ENCODE peak calls at places on chromosomes 1 and 21, in eight cellular contexts. One of them, this sample, is unnamed.

GRCh38 chr1:167065481-167065880 is 24.7 kb downstream of the GPA33 start:
- DNase-seq in colonic mucosa: peak; percentile 89
- DNase-seq in tibial nerve: no peak
- DNase-seq in body of pancreas: no peak
- DNase-seq in left ventricle myocardium inferior: no peak
- DNase-seq in K562: no peak
- DNase-seq in uterus: no peak
- DNase-seq in RWPE2: no peak
- DNase-seq in this sample: no peak

GRCh38 chr1:59172693-59173092 is 124.2 kb upstream of the FGGY start:
- DNase-seq in colonic mucosa: no peak
- DNase-seq in tibial nerve: no peak
- DNase-seq in body of pancreas: no peak
- DNase-seq in left ventricle myocardium inferior: no peak
- DNase-seq in K562: no peak
- DNase-seq in uterus: no peak
- DNase-seq in RWPE2: no peak
- DNase-seq in this sample: no peak

GRCh38 chr1:29326123-29326522 is 89.8 kb downstream of the PTPRU start:
- DNase-seq in colonic mucosa: no peak
- DNase-seq in tibial nerve: no peak
- DNase-seq in body of pancreas: no peak
- DNase-seq in left ventricle myocardium inferior: no peak
- DNase-seq in K562: no peak
- DNase-seq in uterus: no peak
- DNase-seq in RWPE2: no peak
- DNase-seq in this sample: no peak

GRCh38 chr1:100543640-100544039 is 5.7 kb downstream of the GPR88 start:
- DNase-seq in colonic mucosa: no peak
- DNase-seq in tibial nerve: no peak
- DNase-seq in body of pancreas: no peak
- DNase-seq in left ventricle myocardium inferior: no peak
- DNase-seq in K562: peak; percentile 58
- DNase-seq in uterus: no peak
- DNase-seq in RWPE2: no peak
- DNase-seq in this sample: no peak

GRCh38 chr1:23019851-23020625 is 770 bp downstream of the KDM1A start:
- DNase-seq in colonic mucosa: peak; percentile 32
- DNase-seq in tibial nerve: peak; percentile 9
- DNase-seq in body of pancreas: peak; percentile 26
- DNase-seq in left ventricle myocardium inferior: peak; percentile 15
- DNase-seq in K562: peak; percentile 72
- DNase-seq in uterus: peak; percentile 17
- DNase-seq in RWPE2: no peak
- DNase-seq in this sample: peak; percentile 33

GRCh38 chr1:61459345-61459744 is 265.6 kb downstream of the TM2D1 start:
- DNase-seq in colonic mucosa: no peak
- DNase-seq in tibial nerve: no peak
- DNase-seq in body of pancreas: no peak
- DNase-seq in left ventricle myocardium inferior: no peak
- DNase-seq in K562: no peak
- DNase-seq in uterus: no peak
- DNase-seq in RWPE2: no peak
- DNase-seq in this sample: no peak

GRCh38 chr1:153190373-153190772 is 12.9 kb upstream of the LELP1 start:
- DNase-seq in colonic mucosa: no peak
- DNase-seq in tibial nerve: no peak
- DNase-seq in body of pancreas: no peak
- DNase-seq in left ventricle myocardium inferior: no peak
- DNase-seq in K562: peak; percentile 28
- DNase-seq in uterus: no peak
- DNase-seq in RWPE2: no peak
- DNase-seq in this sample: no peak

GRCh38 chr1:33460947-33461629 is 11.4 kb upstream of the ZSCAN20 start:
- DNase-seq in colonic mucosa: no peak
- DNase-seq in tibial nerve: peak; percentile 21
- DNase-seq in body of pancreas: no peak
- DNase-seq in left ventricle myocardium inferior: peak; percentile 55
- DNase-seq in K562: no peak
- DNase-seq in uterus: no peak
- DNase-seq in RWPE2: no peak
- DNase-seq in this sample: peak; percentile 37

GRCh38 chr1:177170756-177171535 is at the start of gene BRINP2:
- DNase-seq in colonic mucosa: peak; percentile 24
- DNase-seq in tibial nerve: no peak
- DNase-seq in body of pancreas: peak; percentile 50
- DNase-seq in left ventricle myocardium inferior: peak; percentile 47
- DNase-seq in K562: no peak
- DNase-seq in uterus: peak; percentile 24
- DNase-seq in RWPE2: no peak
- DNase-seq in this sample: peak; percentile 81

GRCh38 chr1:12057382-12057781 is 5.7 kb upstream of the TNFRSF8 start:
- DNase-seq in colonic mucosa: no peak
- DNase-seq in tibial nerve: no peak
- DNase-seq in body of pancreas: no peak
- DNase-seq in left ventricle myocardium inferior: no peak
- DNase-seq in K562: peak; percentile 45
- DNase-seq in uterus: no peak
- DNase-seq in RWPE2: peak; percentile 37
- DNase-seq in this sample: no peak

GRCh38 chr1:44326821-44327465 is 28.1 kb downstream of the ERI3 start:
- DNase-seq in colonic mucosa: no peak
- DNase-seq in tibial nerve: no peak
- DNase-seq in body of pancreas: no peak
- DNase-seq in left ventricle myocardium inferior: no peak
- DNase-seq in K562: no peak
- DNase-seq in uterus: no peak
- DNase-seq in RWPE2: no peak
- DNase-seq in this sample: no peak

GRCh38 chr1:14366361-14367018 is 232.0 kb upstream of the KAZN start:
- DNase-seq in colonic mucosa: no peak
- DNase-seq in tibial nerve: no peak
- DNase-seq in body of pancreas: no peak
- DNase-seq in left ventricle myocardium inferior: peak; percentile 43
- DNase-seq in K562: no peak
- DNase-seq in uterus: no peak
- DNase-seq in RWPE2: no peak
- DNase-seq in this sample: peak; percentile 22

GRCh38 chr1:224898937-224899336 is 30.5 kb upstream of the DNAH14 start:
- DNase-seq in colonic mucosa: no peak
- DNase-seq in tibial nerve: no peak
- DNase-seq in body of pancreas: no peak
- DNase-seq in left ventricle myocardium inferior: no peak
- DNase-seq in K562: no peak
- DNase-seq in uterus: no peak
- DNase-seq in RWPE2: no peak
- DNase-seq in this sample: no peak

GRCh38 chr1:114075546-114076249 is 78.0 kb downstream of the SYT6 start:
- DNase-seq in colonic mucosa: no peak
- DNase-seq in tibial nerve: no peak
- DNase-seq in body of pancreas: no peak
- DNase-seq in left ventricle myocardium inferior: no peak
- DNase-seq in K562: no peak
- DNase-seq in uterus: no peak
- DNase-seq in RWPE2: no peak
- DNase-seq in this sample: no peak

GRCh38 chr1:1895050-1895398 is 4.1 kb upstream of the GNB1 start:
- DNase-seq in colonic mucosa: no peak
- DNase-seq in tibial nerve: no peak
- DNase-seq in body of pancreas: no peak
- DNase-seq in left ventricle myocardium inferior: no peak
- DNase-seq in K562: no peak
- DNase-seq in uterus: no peak
- DNase-seq in RWPE2: no peak
- DNase-seq in this sample: no peak

GRCh38 chr1:193498088-193498605 is 311.7 kb upstream of the B3GALT2 start:
- DNase-seq in colonic mucosa: no peak
- DNase-seq in tibial nerve: no peak
- DNase-seq in body of pancreas: no peak
- DNase-seq in left ventricle myocardium inferior: no peak
- DNase-seq in K562: no peak
- DNase-seq in uterus: no peak
- DNase-seq in RWPE2: no peak
- DNase-seq in this sample: no peak

GRCh38 chr1:6785721-6786505 is 659 bp downstream of the CAMTA1 start:
- DNase-seq in colonic mucosa: peak; percentile 32
- DNase-seq in tibial nerve: no peak
- DNase-seq in body of pancreas: peak; percentile 35
- DNase-seq in left ventricle myocardium inferior: peak; percentile 49
- DNase-seq in K562: peak; percentile 58
- DNase-seq in uterus: peak; percentile 56
- DNase-seq in RWPE2: no peak
- DNase-seq in this sample: peak; percentile 36

GRCh38 chr1:172980456-172980855 is 70.3 kb downstream of the TNFSF18 start:
- DNase-seq in colonic mucosa: no peak
- DNase-seq in tibial nerve: no peak
- DNase-seq in body of pancreas: no peak
- DNase-seq in left ventricle myocardium inferior: no peak
- DNase-seq in K562: no peak
- DNase-seq in uterus: no peak
- DNase-seq in RWPE2: no peak
- DNase-seq in this sample: no peak

GRCh38 chr21:46003575-46004007 is 22.0 kb downstream of the COL6A1 start:
- DNase-seq in colonic mucosa: peak; percentile 12
- DNase-seq in tibial nerve: no peak
- DNase-seq in body of pancreas: no peak
- DNase-seq in left ventricle myocardium inferior: no peak
- DNase-seq in K562: no peak
- DNase-seq in uterus: no peak
- DNase-seq in RWPE2: peak; percentile 65
- DNase-seq in this sample: peak; percentile 46

GRCh38 chr1:110068646-110069301 is 1.7 kb downstream of the ALX3 start:
- DNase-seq in colonic mucosa: no peak
- DNase-seq in tibial nerve: no peak
- DNase-seq in body of pancreas: no peak
- DNase-seq in left ventricle myocardium inferior: no peak
- DNase-seq in K562: no peak
- DNase-seq in uterus: no peak
- DNase-seq in RWPE2: no peak
- DNase-seq in this sample: no peak

GRCh38 chr21:45142469-45142868 is 68.1 kb downstream of the ADARB1 start:
- DNase-seq in colonic mucosa: no peak
- DNase-seq in tibial nerve: no peak
- DNase-seq in body of pancreas: peak; percentile 54
- DNase-seq in left ventricle myocardium inferior: no peak
- DNase-seq in K562: peak; percentile 26
- DNase-seq in uterus: no peak
- DNase-seq in RWPE2: no peak
- DNase-seq in this sample: peak; percentile 85

GRCh38 chr1:198934901-198935301 is 296.1 kb downstream of the PTPRC start:
- DNase-seq in colonic mucosa: no peak
- DNase-seq in tibial nerve: no peak
- DNase-seq in body of pancreas: no peak
- DNase-seq in left ventricle myocardium inferior: no peak
- DNase-seq in K562: no peak
- DNase-seq in uterus: no peak
- DNase-seq in RWPE2: no peak
- DNase-seq in this sample: no peak

GRCh38 chr1:15799004-15799867 is 8.2 kb downstream of the UQCRHL start:
- DNase-seq in colonic mucosa: no peak
- DNase-seq in tibial nerve: peak; percentile 66
- DNase-seq in body of pancreas: peak; percentile 79
- DNase-seq in left ventricle myocardium inferior: peak; percentile 23
- DNase-seq in K562: peak; percentile 32
- DNase-seq in uterus: peak; percentile 68
- DNase-seq in RWPE2: peak; percentile 99
- DNase-seq in this sample: no peak

GRCh38 chr1:158145173-158145719 is 35.4 kb upstream of the CD1D start:
- DNase-seq in colonic mucosa: no peak
- DNase-seq in tibial nerve: peak; percentile 43
- DNase-seq in body of pancreas: peak; percentile 73
- DNase-seq in left ventricle myocardium inferior: peak; percentile 77
- DNase-seq in K562: no peak
- DNase-seq in uterus: peak; percentile 33
- DNase-seq in RWPE2: peak; percentile 68
- DNase-seq in this sample: peak; percentile 94

GRCh38 chr21:31518580-31518979 is 140.9 kb upstream of the SOD1 start:
- DNase-seq in colonic mucosa: no peak
- DNase-seq in tibial nerve: no peak
- DNase-seq in body of pancreas: no peak
- DNase-seq in left ventricle myocardium inferior: no peak
- DNase-seq in K562: no peak
- DNase-seq in uterus: no peak
- DNase-seq in RWPE2: no peak
- DNase-seq in this sample: no peak

GRCh38 chr1:67532452-67533216 is 102.4 kb upstream of the SERBP1 start:
- DNase-seq in colonic mucosa: peak; percentile 43
- DNase-seq in tibial nerve: peak; percentile 60
- DNase-seq in body of pancreas: peak; percentile 65
- DNase-seq in left ventricle myocardium inferior: no peak
- DNase-seq in K562: peak; percentile 84
- DNase-seq in uterus: peak; percentile 24
- DNase-seq in RWPE2: no peak
- DNase-seq in this sample: peak; percentile 50

GRCh38 chr1:225476538-225476988 is 48.7 kb upstream of the LBR start:
- DNase-seq in colonic mucosa: no peak
- DNase-seq in tibial nerve: no peak
- DNase-seq in body of pancreas: no peak
- DNase-seq in left ventricle myocardium inferior: no peak
- DNase-seq in K562: no peak
- DNase-seq in uterus: no peak
- DNase-seq in RWPE2: no peak
- DNase-seq in this sample: no peak

GRCh38 chr1:246989901-246990300 is 18.0 kb downstream of the ZNF695 start:
- DNase-seq in colonic mucosa: no peak
- DNase-seq in tibial nerve: no peak
- DNase-seq in body of pancreas: no peak
- DNase-seq in left ventricle myocardium inferior: no peak
- DNase-seq in K562: no peak
- DNase-seq in uterus: no peak
- DNase-seq in RWPE2: no peak
- DNase-seq in this sample: no peak
- H3K9me3 ChIP-seq in colonic mucosa: peaks cover 9% of the 10 kb centered on the region
- H3K9me3 ChIP-seq in tibial nerve: peaks cover 47% of the 10 kb centered on the region
- H3K9me3 ChIP-seq in body of pancreas: no peaks in the 10 kb centered on the region
- H3K9me3 ChIP-seq in left ventricle myocardium inferior: peaks cover 99% of the 10 kb centered on the region
- H3K9me3 ChIP-seq in K562: peaks cover 43% of the 10 kb centered on the region
- H3K9me3 ChIP-seq in uterus: no peaks in the 10 kb centered on the region
- H3K9me3 ChIP-seq in RWPE2: peaks cover 15% of the 10 kb centered on the region
- H3K9me3 ChIP-seq in this sample: peaks cover 6% of the 10 kb centered on the region

GRCh38 chr1:56758135-56758534 is 61.1 kb downstream of the FYB2 start:
- DNase-seq in colonic mucosa: peak; percentile 25
- DNase-seq in tibial nerve: no peak
- DNase-seq in body of pancreas: peak; percentile 20
- DNase-seq in left ventricle myocardium inferior: peak; percentile 19
- DNase-seq in K562: peak; percentile 1
- DNase-seq in uterus: no peak
- DNase-seq in RWPE2: no peak
- DNase-seq in this sample: peak; percentile 7
- TF ChIP-seq CTCF in colonic mucosa: no peak
- TF ChIP-seq CTCF in tibial nerve: no peak
- TF ChIP-seq CTCF in body of pancreas: no peak
- TF ChIP-seq CTCF in left ventricle myocardium inferior: peak; percentile 53
- TF ChIP-seq CTCF in K562: no peak
- TF ChIP-seq CTCF in uterus: no peak
- TF ChIP-seq CTCF in RWPE2: peak; percentile 15
- TF ChIP-seq CTCF in this sample: no peak

GRCh38 chr1:94235189-94236020 is 2.0 kb downstream of the ARHGAP29 start:
- DNase-seq in colonic mucosa: no peak
- DNase-seq in tibial nerve: no peak
- DNase-seq in body of pancreas: no peak
- DNase-seq in left ventricle myocardium inferior: no peak
- DNase-seq in K562: no peak
- DNase-seq in uterus: no peak
- DNase-seq in RWPE2: no peak
- DNase-seq in this sample: no peak
- H3K27me3 ChIP-seq in colonic mucosa: peaks cover 26% of the 10 kb centered on the region
- H3K27me3 ChIP-seq in tibial nerve: no peaks in the 10 kb centered on the region
- H3K27me3 ChIP-seq in body of pancreas: no peaks in the 10 kb centered on the region
- H3K27me3 ChIP-seq in left ventricle myocardium inferior: no peaks in the 10 kb centered on the region
- H3K27me3 ChIP-seq in K562: no peaks in the 10 kb centered on the region
- H3K27me3 ChIP-seq in uterus: peaks cover 3% of the 10 kb centered on the region
- H3K27me3 ChIP-seq in RWPE2: no peaks in the 10 kb centered on the region
- H3K27me3 ChIP-seq in this sample: peaks cover 22% of the 10 kb centered on the region

GRCh38 chr1:2948751-2949680 is 72.3 kb upstream of the ACTRT2 start:
- DNase-seq in colonic mucosa: no peak
- DNase-seq in tibial nerve: no peak
- DNase-seq in body of pancreas: no peak
- DNase-seq in left ventricle myocardium inferior: peak; percentile 8
- DNase-seq in K562: no peak
- DNase-seq in uterus: no peak
- DNase-seq in RWPE2: peak; percentile 23
- DNase-seq in this sample: no peak
- H3K9me3 ChIP-seq in colonic mucosa: no peaks in the 10 kb centered on the region
- H3K9me3 ChIP-seq in tibial nerve: no peaks in the 10 kb centered on the region
- H3K9me3 ChIP-seq in body of pancreas: no peaks in the 10 kb centered on the region
- H3K9me3 ChIP-seq in left ventricle myocardium inferior: peaks cover 12% of the 10 kb centered on the region
- H3K9me3 ChIP-seq in K562: no peaks in the 10 kb centered on the region
- H3K9me3 ChIP-seq in uterus: no peaks in the 10 kb centered on the region
- H3K9me3 ChIP-seq in RWPE2: no peaks in the 10 kb centered on the region
- H3K9me3 ChIP-seq in this sample: peaks cover 7% of the 10 kb centered on the region

This sample was measured in adrenal gland.